ENCODE peak calls at places on chromosomes 7 and 10, in seven cellular contexts. L is pancreas, B is caudate nucleus, A is IMR-90, W is colonic mucosa, S is A549, N is neuronal stem cell. Q is an unnamed sample.

GRCh38 chr7:112362796-112363195 is 87.5 kb upstream of the IFRD1 start:
- DNase-seq in L (no peak), B (no peak), A (no peak), W (no peak), S (no peak), N (no peak), Q (no peak)

GRCh38 chr10:68897336-68897741 is 3.8 kb upstream of the DDX50 start:
- DNase-seq in L (no peak), B (no peak), A (peak; percentile 77), W (peak; percentile 73), S (peak; percentile 49), N (peak; percentile 68), Q (no peak)

GRCh38 chr10:122688293-122688989 is 11.2 kb downstream of the C10orf120 start:
- DNase-seq in L (no peak), B (no peak), A (no peak), W (no peak), S (no peak), N (no peak), Q (no peak)

GRCh38 chr7:72404743-72405142 is 7.4 kb downstream of the CALN1 start:
- DNase-seq in L (no peak), B (no peak), A (no peak), W (no peak), S (no peak), N (no peak), Q (no peak)

GRCh38 chr10:119489572-119490326 is 52.8 kb downstream of the RGS10 start:
- DNase-seq in L (no peak), B (no peak), A (no peak), W (peak; percentile 54), S (peak; percentile 71), N (peak; percentile 74), Q (no peak)

GRCh38 chr7:43645699-43646226 is 62.9 kb downstream of the STK17A start:
- DNase-seq in L (no peak), B (no peak), A (no peak), W (no peak), S (no peak), N (no peak), Q (no peak)

GRCh38 chr7:96306385-96307125 is 15.3 kb downstream of the SLC25A13 start:
- DNase-seq in L (no peak), B (no peak), A (no peak), W (no peak), S (no peak), N (no peak), Q (no peak)

GRCh38 chr10:130664526-130664925 is 528.3 kb downstream of the GLRX3 start:
- DNase-seq in L (no peak), B (no peak), A (no peak), W (no peak), S (no peak), N (no peak), Q (no peak)

GRCh38 chr7:17546206-17546998 is 247.9 kb downstream of the AHR start:
- DNase-seq in L (no peak), B (no peak), A (peak; percentile 56), W (no peak), S (no peak), N (no peak), Q (no peak)

GRCh38 chr7:13834328-13834761 is 155.1 kb downstream of the ETV1 start:
- DNase-seq in L (no peak), B (no peak), A (no peak), W (no peak), S (no peak), N (no peak), Q (no peak)

GRCh38 chr10:33623677-33624076 is 289.2 kb upstream of the NRP1 start:
- DNase-seq in L (no peak), B (no peak), A (no peak), W (no peak), S (no peak), N (no peak), Q (no peak)

GRCh38 chr7:104650991-104651680 is 322.7 kb downstream of the LHFPL3 start:
- DNase-seq in L (peak; percentile 53), B (no peak), A (no peak), W (no peak), S (no peak), N (no peak), Q (no peak)

GRCh38 chr7:32611201-32611691 is 116.0 kb downstream of the AVL9 start:
- DNase-seq in L (no peak), B (no peak), A (no peak), W (no peak), S (no peak), N (no peak), Q (no peak)

GRCh38 chr10:5446390-5446926 is 34.1 kb downstream of the NET1 start:
- DNase-seq in L (peak; percentile 96), B (no peak), A (peak; percentile 84), W (peak; percentile 99), S (peak; percentile 76), N (peak; percentile 82), Q (peak; percentile 66)

GRCh38 chr10:8568401-8568800 is 513.9 kb downstream of the GATA3 start:
- DNase-seq in L (no peak), B (no peak), A (no peak), W (no peak), S (no peak), N (no peak), Q (no peak)

GRCh38 chr10:35822316-35822715 is 180.2 kb upstream of the FZD8 start:
- DNase-seq in L (peak; percentile 37), B (peak; percentile 22), A (peak; percentile 54), W (peak; percentile 18), S (no peak), N (no peak), Q (peak; percentile 70)

GRCh38 chr10:30058111-30058510 is 1.3 kb downstream of the JCAD start:
- DNase-seq in L (no peak), B (no peak), A (no peak), W (no peak), S (no peak), N (no peak), Q (no peak)

GRCh38 chr10:30057421-30057841 is 2.0 kb downstream of the JCAD start:
- DNase-seq in L (no peak), B (no peak), A (peak; percentile 40), W (no peak), S (peak; percentile 18), N (no peak), Q (no peak)

GRCh38 chr10:30058570-30059132 is 735 bp downstream of the JCAD start:
- DNase-seq in L (peak; percentile 25), B (no peak), A (no peak), W (no peak), S (peak; percentile 22), N (no peak), Q (no peak)

GRCh38 chr10:30056767-30057355 is 2.5 kb downstream of the JCAD start:
- DNase-seq in L (no peak), B (no peak), A (no peak), W (no peak), S (no peak), N (no peak), Q (no peak)

GRCh38 chr10:30059209-30060107 is at the start of gene JCAD:
- DNase-seq in L (peak; percentile 84), B (peak; percentile 21), A (no peak), W (peak; percentile 72), S (peak; percentile 47), N (peak; percentile 39), Q (no peak)
- H3K27ac ChIP-seq in L (peak within 1 kb of the TSS; percentile 73), B (peak within 1 kb of the TSS; percentile 78), A (peak within 1 kb of the TSS; percentile 99), W (no peak within 1 kb of the TSS), S (peak within 1 kb of the TSS; percentile 83), N (no peak within 1 kb of the TSS), Q (no peak within 1 kb of the TSS)

DNA sequence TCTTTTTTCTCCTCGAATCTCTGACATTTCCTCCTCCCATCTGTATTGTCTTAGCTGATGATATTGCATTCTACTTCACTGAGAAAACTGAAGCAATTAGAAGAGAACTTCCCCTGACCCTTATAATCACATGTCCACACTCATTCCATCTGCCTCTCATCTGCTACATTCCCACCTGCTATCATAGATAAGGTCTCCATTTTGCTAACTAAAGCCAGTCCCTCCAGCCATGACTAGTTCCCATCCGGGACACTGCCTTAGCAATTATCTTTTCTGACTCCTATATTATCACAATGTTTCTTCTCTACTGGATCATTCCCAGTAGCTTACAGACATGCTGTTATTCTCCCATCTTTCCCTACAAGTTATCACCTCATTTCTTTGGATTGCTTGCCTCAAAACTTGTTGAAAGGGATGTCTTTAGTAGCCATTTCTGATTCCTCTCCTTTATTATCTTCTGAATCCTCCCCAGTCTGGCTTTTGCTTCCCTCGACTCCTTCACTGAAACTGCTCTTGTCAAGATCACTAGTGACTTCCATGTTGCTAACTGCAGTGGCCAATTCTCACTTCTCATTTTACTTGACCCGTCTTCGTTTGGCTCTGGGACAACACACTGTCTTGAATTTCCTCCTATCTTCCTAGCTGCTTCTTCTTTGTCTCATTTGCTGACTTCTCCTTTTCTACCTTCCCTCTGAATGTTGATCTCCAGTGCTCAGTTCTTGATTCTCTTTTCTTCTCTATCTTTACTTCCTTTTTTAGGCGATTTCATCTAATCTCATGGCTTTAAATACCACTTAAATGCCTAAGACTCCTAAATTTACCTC is 35.9 kb downstream of the FZD1 start:
- DNase-seq in L (no peak), B (no peak), A (no peak), W (no peak), S (no peak), N (no peak), Q (no peak)
- H3K27ac ChIP-seq in L (no peak overlapping the region), B (no peak overlapping the region), A (no peak overlapping the region), W (no peak overlapping the region), S (no peak overlapping the region), N (no peak overlapping the region), Q (no peak overlapping the region)

GRCh38 chr7:81768951-81769778 is 682 bp downstream of the HGF start:
- DNase-seq in L (no peak), B (no peak), A (peak; percentile 11), W (no peak), S (no peak), N (no peak), Q (no peak)
- H3K27ac ChIP-seq in L (no peak overlapping the region), B (no peak overlapping the region), A (peak overlapping the region; percentile 95), W (peak overlapping the region; percentile 45), S (no peak overlapping the region), N (no peak overlapping the region), Q (no peak overlapping the region)

DNA sequence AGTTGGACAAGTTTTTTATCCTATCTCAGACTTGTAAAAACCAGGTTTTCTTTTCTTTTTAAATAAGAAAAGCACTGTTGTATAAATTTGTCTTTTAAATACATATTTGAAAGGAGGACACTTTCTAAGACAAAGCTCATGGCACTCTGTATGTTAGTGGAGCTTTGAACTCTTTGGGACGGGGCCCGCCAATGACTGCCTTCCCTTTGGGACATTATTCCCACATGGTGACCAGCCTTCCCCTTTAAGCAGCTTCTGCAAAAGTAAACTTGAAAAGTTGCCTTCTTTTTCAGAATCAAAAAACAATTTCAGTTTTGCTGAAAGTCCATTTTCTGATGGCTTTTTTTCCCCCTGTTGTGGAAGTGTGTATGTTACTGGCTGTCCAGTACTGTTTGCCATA is 1.8 kb downstream of the CUX1 start:
- DNase-seq in L (no peak), B (no peak), A (no peak), W (no peak), S (no peak), N (no peak), Q (no peak)
- H3K27ac ChIP-seq in L (no peak overlapping the region), B (no peak overlapping the region), A (no peak overlapping the region), W (no peak overlapping the region), S (no peak overlapping the region), N (no peak overlapping the region), Q (peak overlapping the region; percentile 77)